ENCODE peak calls at places on chromosomes 5 and 9, in four cellular contexts. V is stomach, C is sigmoid colon, J is K562. H is an unnamed sample. For H3K36me3 and H3K4me1, the result is how much of the 10 kb centered on the place peaks cover.

GRCh38 chr9:14080940-14081621 is 232.9 kb downstream of the NFIB start:
- DNase-seq in V (no peak), C (no peak), J (no peak), H (no peak)

GRCh38 chr5:164303646-164304225 is 798.3 kb downstream of the MAT2B start:
- DNase-seq in V (no peak), C (no peak), J (no peak), H (no peak)

GRCh38 chr5:43422143-43422542 is 10.0 kb upstream of the CCL28 start:
- DNase-seq in V (peak), C (no peak), J (no peak), H (peak)

GRCh38 chr5:17374157-17374556 is 123.9 kb upstream of the TAF11L2 start:
- DNase-seq in V (no peak), C (no peak), J (no peak), H (no peak)

GRCh38 chr9:121557581-121558422 is 58.2 kb upstream of the GGTA1 start:
- DNase-seq in V (peak), C (peak), J (peak), H (peak)

GRCh38 chr9:114339130-114339908 is 9.7 kb downstream of the ORM2 start:
- DNase-seq in V (peak), C (peak), J (peak), H (no peak)

GRCh38 chr9:93288891-93289883 is 105.2 kb downstream of the WNK2 start:
- DNase-seq in V (no peak), C (no peak), J (no peak), H (no peak)

GRCh38 chr9:115498338-115498737 is 380.4 kb upstream of the TNC start:
- DNase-seq in V (no peak), C (no peak), J (no peak), H (no peak)

GRCh38 chr9:25742241-25742640 is 64.0 kb upstream of the TUSC1 start:
- DNase-seq in V (no peak), C (no peak), J (no peak), H (no peak)

GRCh38 chr5:133818031-133818431 is 150.4 kb downstream of the C5orf15 start:
- DNase-seq in V (peak), C (peak), J (no peak), H (peak)

GRCh38 chr5:109619661-109620060 is 70.1 kb upstream of the MAN2A1 start:
- DNase-seq in V (no peak), C (no peak), J (no peak), H (no peak)

GRCh38 chr9:133119039-133119438 is 2.0 kb downstream of the RALGDS start:
- DNase-seq in V (no peak), C (peak), J (no peak), H (no peak)

GRCh38 chr5:126253406-126253805 is 169.8 kb upstream of the GRAMD2B start:
- DNase-seq in V (no peak), C (no peak), J (no peak), H (no peak)

GRCh38 chr9:7095054-7095453 is 337.3 kb downstream of the KDM4C start:
- DNase-seq in V (no peak), C (no peak), J (no peak), H (no peak)

GRCh38 chr5:151239237-151239861 is 13.6 kb upstream of the GM2A start:
- DNase-seq in V (peak), C (peak), J (peak), H (peak)

GRCh38 chr9:15606667-15607472 is 54.0 kb downstream of the CCDC171 start:
- DNase-seq in V (no peak), C (no peak), J (peak), H (no peak)

GRCh38 chr5:119468286-119468685 is 16.0 kb downstream of the HSD17B4 start:
- DNase-seq in V (no peak), C (no peak), J (no peak), H (no peak)

GRCh38 chr9:35051069-35051967 is 21.1 kb downstream of the VCP start:
- DNase-seq in V (peak), C (no peak), J (peak), H (no peak)

GRCh38 chr9:101311759-101312420 is 72.9 kb downstream of the BAAT start:
- DNase-seq in V (no peak), C (no peak), J (peak), H (no peak)

GRCh38 chr5:66646570-66646969 is 50.4 kb downstream of the MAST4 start:
- DNase-seq in V (no peak), C (no peak), J (no peak), H (no peak)

GRCh38 chr5:158874814-158875213 is 224.9 kb downstream of the EBF1 start:
- DNase-seq in V (no peak), C (no peak), J (no peak), H (no peak)

GRCh38 chr5:167488371-167488770 is 803.1 kb upstream of the WWC1 start:
- DNase-seq in V (no peak), C (no peak), J (no peak), H (no peak)

DNA sequence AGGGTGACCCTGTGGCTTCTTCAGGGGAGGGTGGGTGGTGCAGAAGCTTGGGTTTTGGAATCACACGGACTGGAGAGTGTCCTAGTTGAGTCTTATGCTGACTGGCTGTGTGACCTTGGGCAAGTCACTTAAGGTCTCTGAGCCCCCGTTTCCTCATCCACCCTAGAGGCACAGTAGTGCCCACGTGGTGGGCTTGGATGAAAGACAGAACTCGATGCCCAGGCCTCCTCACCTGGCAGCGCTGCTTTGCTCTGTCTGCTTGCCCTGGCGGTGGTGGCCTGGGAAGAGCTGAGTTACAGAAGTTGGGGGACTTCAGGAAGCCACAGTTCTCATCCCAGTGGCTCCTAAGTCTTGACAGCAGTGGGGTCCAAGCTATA is 171.5 kb upstream of the IER5L start:
- DNase-seq in V (no peak), C (no peak), J (no peak), H (no peak)
- H3K36me3 ChIP-seq in V (under half), C (under half), J (under half), H (under half)

GRCh38 chr9:72635197-72635596 is 113.8 kb downstream of the TMC1 start:
- DNase-seq in V (no peak), C (no peak), J (no peak), H (no peak)
- H3K4me1 ChIP-seq in V (under half), C (under half), J (under half), H (under half)

GRCh38 chr9:137302176-137303030 is at the start of gene NRARP:
- DNase-seq in V (peak), C (peak), J (peak), H (peak)

GRCh38 chr9:137300607-137301085 is 1.4 kb downstream of the NRARP start:
- DNase-seq in V (no peak), C (no peak), J (peak), H (peak)

GRCh38 chr9:137303031-137303892 is 1.2 kb upstream of the NRARP start:
- DNase-seq in V (no peak), C (peak), J (no peak), H (no peak)

GRCh38 chr9:137299938-137300337 is 2.1 kb downstream of the NRARP start:
- DNase-seq in V (no peak), C (no peak), J (peak), H (no peak)

DNA sequence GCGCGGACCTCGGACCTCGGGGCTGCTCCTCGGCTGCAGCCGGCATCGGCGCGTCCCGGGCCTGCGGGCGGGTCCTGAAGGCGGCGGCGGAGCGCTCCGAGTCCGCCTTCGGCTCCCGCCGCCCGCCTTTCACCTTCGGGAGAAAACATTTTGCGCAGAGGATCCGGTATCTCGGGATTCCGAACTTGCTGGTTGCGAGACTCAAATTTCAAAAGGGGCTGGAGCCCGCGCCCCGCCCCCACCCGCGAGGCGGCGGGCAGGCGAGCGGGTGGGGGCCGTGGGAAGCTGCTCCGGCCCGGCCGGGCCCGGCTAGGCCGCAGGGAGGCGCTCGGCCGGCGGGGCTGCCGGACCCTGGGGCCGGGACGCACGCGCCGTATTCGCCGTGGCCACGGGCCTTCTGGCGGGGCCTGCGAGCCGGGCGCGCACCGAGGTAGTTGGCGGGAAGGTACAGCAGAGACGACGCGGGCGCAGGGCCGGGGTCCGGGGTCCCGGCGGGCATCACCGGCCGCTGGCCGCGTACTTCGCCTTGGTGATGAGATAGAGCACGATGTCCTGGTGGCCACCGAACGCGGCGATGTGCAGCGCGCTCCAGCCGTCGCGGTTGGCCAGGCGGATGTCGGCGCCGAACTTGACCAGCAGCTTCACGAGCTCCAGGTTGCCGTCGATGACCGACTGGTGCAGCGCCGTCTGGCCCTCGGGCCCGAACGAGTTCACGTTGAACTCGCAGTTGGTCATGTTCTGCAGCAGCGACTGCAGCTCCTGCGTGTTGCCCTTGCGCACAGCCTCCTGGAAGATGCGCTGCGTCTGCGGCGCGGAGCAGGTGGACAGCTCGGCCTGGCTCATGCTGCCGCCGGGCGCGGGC is 754 bp downstream of the NRARP start:
- DNase-seq in V (peak), C (no peak), J (peak), H (peak)
- TF ChIP-seq POLR2A in V (no peak), C (no peak), J (peak), H (no peak)

GRCh38 chr9:131181091-131181681 is 55.8 kb downstream of the NUP214 start:
- DNase-seq in V (no peak), C (no peak), J (peak), H (no peak)
- H3K36me3 ChIP-seq in V (half or more), C (under half), J (half or more), H (under half)

DNA sequence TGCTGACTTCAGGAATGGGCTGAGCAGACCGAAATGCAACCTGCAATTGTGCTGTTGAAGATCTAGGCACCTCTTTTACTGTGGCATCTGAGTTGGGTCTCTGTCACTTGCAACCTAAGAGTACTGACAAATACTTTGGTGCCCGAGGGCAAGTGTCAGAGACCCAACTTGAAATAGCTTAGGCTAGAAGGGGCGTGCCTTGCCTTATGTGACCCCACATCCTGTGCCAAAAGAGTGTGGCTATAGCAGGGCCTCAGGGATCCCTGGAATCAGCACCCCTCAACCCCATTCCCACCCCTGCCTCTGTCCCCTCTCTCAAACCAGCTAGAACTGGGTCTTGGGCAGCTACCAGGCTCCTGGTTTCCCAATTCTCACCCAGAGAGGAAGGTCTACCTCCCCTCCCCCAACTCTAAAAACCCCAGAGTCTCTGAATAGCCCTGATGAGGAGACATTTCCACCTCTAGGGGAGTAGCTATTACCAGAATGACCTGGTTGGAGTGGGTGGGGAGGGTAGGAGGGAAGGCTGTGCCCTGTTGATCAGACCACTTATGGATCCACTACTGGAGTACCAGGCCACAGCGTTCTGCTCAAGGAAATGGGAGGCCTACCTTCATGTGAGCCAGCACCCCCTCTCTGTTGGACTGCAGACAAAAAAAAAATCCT is 17.5 kb downstream of the RAI14 start:
- DNase-seq in V (no peak), C (no peak), J (no peak), H (no peak)
- H3K4me1 ChIP-seq in V (under half), C (under half), J (under half), H (under half)

DNA sequence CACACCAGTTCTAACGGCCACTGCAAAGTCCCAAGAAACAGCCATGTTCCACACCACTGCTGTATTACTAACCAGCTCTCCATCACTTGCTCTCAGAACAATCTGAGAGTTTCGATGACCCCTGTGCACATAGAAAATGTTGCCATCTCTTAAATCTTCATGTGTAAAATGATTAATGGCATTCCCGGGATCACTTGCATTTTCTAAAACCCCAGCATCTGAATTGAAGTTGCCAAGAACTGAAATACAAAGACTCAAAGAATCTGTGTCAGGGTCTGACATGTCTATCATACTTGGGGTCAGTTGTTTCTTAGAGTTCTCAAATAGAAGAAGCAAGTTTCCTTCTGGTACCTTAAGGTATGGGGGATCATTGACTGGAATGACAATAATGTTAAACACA is 115.1 kb downstream of the ESM1 start:
- DNase-seq in V (no peak), C (no peak), J (no peak), H (no peak)
- TF ChIP-seq POLR2A in V (no peak), C (no peak), J (no peak), H (no peak)

DNA sequence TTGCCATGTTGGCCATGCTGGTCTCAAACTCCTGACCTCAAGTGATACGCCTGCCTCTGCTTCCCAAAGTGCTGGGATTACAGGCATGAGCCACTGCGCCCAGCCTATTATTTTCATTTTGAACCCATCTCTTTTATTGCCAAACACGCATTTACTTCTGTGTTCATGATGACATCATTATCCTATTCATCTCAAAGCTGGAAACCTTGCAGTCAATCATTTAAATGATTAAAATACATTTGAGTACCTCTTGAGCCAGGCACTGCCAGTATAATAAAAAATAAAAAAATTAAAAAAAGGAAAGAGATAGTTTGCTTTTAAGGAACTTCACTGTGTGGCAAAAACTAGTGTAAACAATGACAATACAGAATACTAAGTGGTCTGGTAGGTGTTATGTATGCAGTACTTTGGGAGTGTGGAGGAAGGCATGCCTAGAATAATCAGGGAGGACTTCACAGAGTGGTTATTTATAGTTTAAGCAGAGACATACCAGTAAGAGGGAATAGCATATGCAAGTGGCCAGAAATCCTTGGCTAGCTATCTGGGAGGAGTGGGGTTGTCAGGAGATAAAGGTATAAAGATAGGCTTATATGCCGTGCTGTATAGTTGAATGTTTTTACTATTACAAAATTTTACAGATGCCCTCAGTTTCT is 8.6 kb downstream of the NSD1 start:
- DNase-seq in V (no peak), C (no peak), J (no peak), H (no peak)
- H3K36me3 ChIP-seq in V (half or more), C (under half), J (half or more), H (under half)

DNA sequence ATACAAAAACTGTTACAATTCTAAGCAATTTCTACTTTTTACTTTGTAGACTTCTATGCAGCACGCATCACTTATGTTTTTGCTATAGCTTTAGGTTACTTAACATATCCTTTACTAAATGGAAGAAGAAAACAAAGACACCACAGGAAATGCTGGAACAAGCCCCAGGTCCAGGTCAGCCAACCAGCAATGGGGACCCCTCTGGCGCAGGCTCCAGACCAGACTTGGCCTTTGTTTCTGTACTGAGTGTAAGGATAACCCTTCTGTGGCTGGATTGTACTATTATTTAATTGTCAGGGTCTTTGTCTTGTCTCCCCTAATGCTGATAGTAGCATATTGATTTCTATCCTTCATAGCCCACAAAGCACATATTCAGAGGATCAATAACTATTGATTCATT is 4.2 kb downstream of the SEMA4D start:
- DNase-seq in V (no peak), C (no peak), J (no peak), H (no peak)
- H3K4me1 ChIP-seq in V (half or more), C (under half), J (under half), H (under half)